ENCODE peak calls at places on chromosomes 7 and 10, in nine cellular contexts. U, J, M, N, Z, Y, L, I and S are unnamed samples.
A peak's percentile ranks its signal among the peaks of the same experiment; 100 is the strongest.

GRCh38 chr10:51273572-51273971 is 199.3 kb downstream of the PRKG1 start:
- DNase-seq in L (no peak), I (no peak), Y (peak; percentile 8), M (no peak), Z (no peak), U (no peak), N (no peak), J (no peak), S (no peak)

GRCh38 chr7:23205861-23206510 is 24.1 kb downstream of the NUP42 start:
- DNase-seq in Z (no peak), L (no peak), U (no peak), J (no peak), I (peak; percentile 77), N (no peak), Y (no peak), M (no peak), S (no peak)

GRCh38 chr10:77504870-77505257 is 132.7 kb downstream of the KCNMA1 start:
- DNase-seq in N (no peak), M (no peak), U (no peak), I (peak; percentile 84), Z (peak; percentile 83), Y (peak; percentile 83), L (no peak), J (no peak), S (no peak)

GRCh38 chr10:12847361-12847975 is 154.0 kb downstream of the CCDC3 start:
- DNase-seq in Z (peak; percentile 43), M (peak; percentile 74), N (peak; percentile 26), I (no peak), J (peak; percentile 32), U (no peak), Y (peak; percentile 10), L (no peak), S (no peak)

GRCh38 chr10:30438016-30438850 is 4.2 kb downstream of the MAP3K8 start:
- DNase-seq in J (no peak), M (no peak), Z (no peak), L (no peak), U (no peak), N (peak; percentile 64), I (no peak), Y (no peak), S (no peak)

GRCh38 chr7:128197586-128197985 is 43.5 kb upstream of the LEP start:
- DNase-seq in L (no peak), I (no peak), Z (no peak), M (no peak), Y (no peak), J (no peak), N (no peak), U (no peak), S (no peak)

GRCh38 chr10:92699518-92700272 is 9.9 kb downstream of the HHEX start:
- DNase-seq in Y (no peak), U (no peak), I (no peak), Z (no peak), N (peak; percentile 39), L (peak; percentile 41), J (peak; percentile 26), M (peak; percentile 19), S (no peak)

GRCh38 chr7:22201182-22201880 is 155.6 kb downstream of the RAPGEF5 start:
- DNase-seq in Y (no peak), I (no peak), L (no peak), J (no peak), U (no peak), N (no peak), M (no peak), Z (no peak), S (no peak)

GRCh38 chr10:51718804-51719291 is 19.5 kb upstream of the CSTF2T start:
- DNase-seq in Y (no peak), U (no peak), N (no peak), Z (no peak), L (no peak), I (no peak), J (no peak), M (no peak), S (no peak)

GRCh38 chr10:120505056-120505455 is 48.0 kb downstream of the PLPP4 start:
- DNase-seq in Z (no peak), I (no peak), M (peak; percentile 18), J (no peak), L (no peak), U (no peak), N (no peak), Y (no peak), S (no peak)

GRCh38 chr7:85186083-85186520 is 754 bp downstream of the SEMA3D start:
- DNase-seq in J (peak; percentile 21), I (peak; percentile 67), U (peak; percentile 35), Z (no peak), Y (no peak), M (peak; percentile 69), N (peak; percentile 65), L (peak; percentile 30), S (peak; percentile 62)

GRCh38 chr7:120740348-120740747 is 117.6 kb downstream of the TSPAN12 start:
- DNase-seq in U (no peak), I (no peak), L (no peak), Y (no peak), N (no peak), M (no peak), Z (no peak), J (no peak), S (no peak)

GRCh38 chr7:45567713-45568112 is 6.5 kb upstream of the ADCY1 start:
- DNase-seq in L (no peak), N (no peak), Y (no peak), J (no peak), Z (no peak), U (no peak), M (no peak), I (no peak), S (no peak)

GRCh38 chr7:50358306-50358705 is 53.8 kb downstream of the IKZF1 start:
- DNase-seq in U (no peak), Z (no peak), I (no peak), M (no peak), N (no peak), J (no peak), Y (no peak), L (no peak), S (no peak)

GRCh38 chr7:113799896-113800295 is 118.9 kb downstream of the PPP1R3A start:
- DNase-seq in J (no peak), U (no peak), Y (peak; percentile 49), L (no peak), M (no peak), N (no peak), Z (no peak), I (no peak), S (no peak)

GRCh38 chr7:78164459-78164858 is 365.9 kb downstream of the PHTF2 start:
- DNase-seq in U (no peak), M (no peak), Y (no peak), I (no peak), J (no peak), Z (no peak), L (no peak), N (peak; percentile 12), S (no peak)

GRCh38 chr10:122475581-122475980 is 14.2 kb downstream of the HTRA1 start:
- DNase-seq in L (no peak), I (no peak), J (no peak), U (no peak), M (peak; percentile 77), N (peak; percentile 53), Y (no peak), Z (no peak), S (no peak)

GRCh38 chr7:2540133-2540532 is 15.2 kb downstream of the BRAT1 start:
- DNase-seq in M (no peak), I (peak; percentile 32), U (no peak), Z (no peak), N (no peak), Y (no peak), J (no peak), L (no peak), S (no peak)

GRCh38 chr7:99109108-99110051 is 34.5 kb downstream of the SMURF1 start:
- DNase-seq in I (no peak), N (no peak), Z (no peak), Y (no peak), M (no peak), L (no peak), U (peak; percentile 60), J (no peak), S (no peak)

GRCh38 chr10:72251635-72252034 is 22.1 kb upstream of the DDIT4 start:
- DNase-seq in Z (no peak), Y (no peak), M (no peak), N (no peak), L (peak; percentile 3), U (no peak), J (no peak), I (no peak), S (no peak)

GRCh38 chr10:72257051-72257892 is 16.5 kb upstream of the DDIT4 start:
- DNase-seq in Z (no peak), N (no peak), Y (peak; percentile 65), M (peak; percentile 74), I (no peak), L (no peak), J (no peak), U (no peak), S (no peak)

GRCh38 chr10:72253002-72253401 is 20.7 kb upstream of the DDIT4 start:
- DNase-seq in Y (no peak), L (peak; percentile 8), I (no peak), Z (no peak), U (no peak), M (no peak), N (no peak), J (no peak), S (no peak)

GRCh38 chr10:72255977-72256729 is 17.6 kb upstream of the DDIT4 start:
- DNase-seq in M (no peak), J (no peak), Z (no peak), L (no peak), I (no peak), N (no peak), U (no peak), Y (no peak), S (no peak)

GRCh38 chr10:72254891-72255568 is 18.7 kb upstream of the DDIT4 start:
- DNase-seq in M (peak; percentile 80), U (peak; percentile 97), Z (no peak), I (peak; percentile 96), L (peak; percentile 83), J (peak; percentile 82), N (peak; percentile 64), Y (peak; percentile 96), S (peak; percentile 91)
- H3K4me3 ChIP-seq in M (no peak overlapping the region), U (peak overlapping the region; percentile 41), Z (peak overlapping the region; percentile 16), I (no peak overlapping the region), L (no peak overlapping the region), J (peak overlapping the region; percentile 7), N (no peak overlapping the region), Y (no peak overlapping the region), S (no peak overlapping the region)

GRCh38 chr10:79176052-79176501 is 107.3 kb downstream of the ZMIZ1 start:
- DNase-seq in Y (no peak), M (no peak), N (no peak), I (no peak), J (no peak), L (no peak), U (no peak), Z (no peak), S (no peak)
- H3K4me1 ChIP-seq in Y (peaks cover 41% of the 10 kb centered on the region), M (peaks cover 50% of the 10 kb centered on the region), N (peaks cover 48% of the 10 kb centered on the region), I (peaks cover 52% of the 10 kb centered on the region), J (no peaks in the 10 kb centered on the region), L (peaks cover 8% of the 10 kb centered on the region), U (peaks cover 26% of the 10 kb centered on the region), Z (peaks cover 12% of the 10 kb centered on the region), S (peaks cover 56% of the 10 kb centered on the region)

GRCh38 chr7:56079450-56080185 is 13.1 kb downstream of the PHKG1 start:
- DNase-seq in J (peak; percentile 33), M (no peak), I (peak; percentile 94), L (peak; percentile 71), U (peak; percentile 96), N (peak; percentile 30), Y (peak; percentile 79), Z (no peak), S (peak; percentile 71)
- TF ChIP-seq CTCF in J (peak; percentile 24), M (peak; percentile 7), I (peak; percentile 34), L (no peak), U (peak; percentile 83), N (peak; percentile 80), Y (peak; percentile 57), Z (no peak), S (peak; percentile 55)

GRCh38 chr10:61284222-61284890 is 168.8 kb downstream of the TMEM26 start:
- DNase-seq in Z (peak; percentile 34), L (no peak), M (peak; percentile 61), N (peak; percentile 68), J (no peak), I (no peak), Y (peak; percentile 14), U (no peak), S (no peak)
- H3K4me3 ChIP-seq in Z (no peak overlapping the region), L (no peak overlapping the region), M (no peak overlapping the region), N (no peak overlapping the region), J (no peak overlapping the region), I (no peak overlapping the region), Y (no peak overlapping the region), U (peak overlapping the region; percentile 29), S (no peak overlapping the region)